ENCODE peak calls at places on chromosome 9, in ten cellular contexts. One of them, this sample, is unnamed.
A peak's percentile ranks its signal among the peaks of the same experiment; 100 is the strongest.

GRCh38 chr9:74322661-74323314 is 174.3 kb upstream of the RORB start:
- DNase-seq in sigmoid colon: no peak
- DNase-seq in caudate nucleus: no peak
- DNase-seq in CD4-positive, alpha-beta memory T cell: no peak
- DNase-seq in RWPE1: no peak
- DNase-seq in CD8-positive, alpha-beta T cell: no peak
- DNase-seq in lower lobe of right lung: no peak
- DNase-seq in HCT116: no peak
- DNase-seq in CD8-positive, alpha-beta memory T cell: no peak
- DNase-seq in heart right ventricle: no peak
- DNase-seq in this sample: no peak

GRCh38 chr9:76459691-76460635 is 981 bp downstream of the GCNT1 start:
- DNase-seq in sigmoid colon: no peak
- DNase-seq in caudate nucleus: peak; percentile 26
- DNase-seq in CD4-positive, alpha-beta memory T cell: no peak
- DNase-seq in RWPE1: peak; percentile 68
- DNase-seq in CD8-positive, alpha-beta T cell: no peak
- DNase-seq in lower lobe of right lung: peak; percentile 59
- DNase-seq in HCT116: peak; percentile 35
- DNase-seq in CD8-positive, alpha-beta memory T cell: no peak
- DNase-seq in heart right ventricle: peak; percentile 11
- DNase-seq in this sample: peak; percentile 56

GRCh38 chr9:89600831-89601230 is 4.0 kb upstream of the GADD45G start:
- DNase-seq in sigmoid colon: peak; percentile 48
- DNase-seq in caudate nucleus: no peak
- DNase-seq in CD4-positive, alpha-beta memory T cell: no peak
- DNase-seq in RWPE1: no peak
- DNase-seq in CD8-positive, alpha-beta T cell: no peak
- DNase-seq in lower lobe of right lung: no peak
- DNase-seq in HCT116: no peak
- DNase-seq in CD8-positive, alpha-beta memory T cell: no peak
- DNase-seq in heart right ventricle: no peak
- DNase-seq in this sample: no peak

GRCh38 chr9:138053321-138053868 is 175.8 kb downstream of the CACNA1B start:
- DNase-seq in sigmoid colon: no peak
- DNase-seq in caudate nucleus: no peak
- DNase-seq in CD4-positive, alpha-beta memory T cell: no peak
- DNase-seq in RWPE1: peak; percentile 39
- DNase-seq in CD8-positive, alpha-beta T cell: no peak
- DNase-seq in lower lobe of right lung: peak; percentile 9
- DNase-seq in HCT116: peak; percentile 22
- DNase-seq in CD8-positive, alpha-beta memory T cell: no peak
- DNase-seq in heart right ventricle: no peak
- DNase-seq in this sample: no peak

GRCh38 chr9:86700601-86701000 is 246.7 kb downstream of the GAS1 start:
- DNase-seq in sigmoid colon: no peak
- DNase-seq in caudate nucleus: peak; percentile 7
- DNase-seq in CD4-positive, alpha-beta memory T cell: no peak
- DNase-seq in RWPE1: no peak
- DNase-seq in CD8-positive, alpha-beta T cell: no peak
- DNase-seq in lower lobe of right lung: no peak
- DNase-seq in HCT116: no peak
- DNase-seq in CD8-positive, alpha-beta memory T cell: no peak
- DNase-seq in heart right ventricle: peak; percentile 75
- DNase-seq in this sample: no peak

GRCh38 chr9:95772320-95773060 is 103.0 kb upstream of the ERCC6L2 start:
- DNase-seq in sigmoid colon: peak; percentile 93
- DNase-seq in caudate nucleus: no peak
- DNase-seq in CD4-positive, alpha-beta memory T cell: no peak
- DNase-seq in RWPE1: no peak
- DNase-seq in CD8-positive, alpha-beta T cell: no peak
- DNase-seq in lower lobe of right lung: no peak
- DNase-seq in HCT116: no peak
- DNase-seq in CD8-positive, alpha-beta memory T cell: no peak
- DNase-seq in heart right ventricle: peak; percentile 23
- DNase-seq in this sample: no peak

GRCh38 chr9:7011395-7012067 is 253.8 kb downstream of the KDM4C start:
- DNase-seq in sigmoid colon: no peak
- DNase-seq in caudate nucleus: no peak
- DNase-seq in CD4-positive, alpha-beta memory T cell: no peak
- DNase-seq in RWPE1: no peak
- DNase-seq in CD8-positive, alpha-beta T cell: no peak
- DNase-seq in lower lobe of right lung: no peak
- DNase-seq in HCT116: no peak
- DNase-seq in CD8-positive, alpha-beta memory T cell: no peak
- DNase-seq in heart right ventricle: no peak
- DNase-seq in this sample: no peak

GRCh38 chr9:110143969-110144545 is 63.9 kb downstream of the C9orf152 start:
- DNase-seq in sigmoid colon: no peak
- DNase-seq in caudate nucleus: no peak
- DNase-seq in CD4-positive, alpha-beta memory T cell: peak; percentile 16
- DNase-seq in RWPE1: no peak
- DNase-seq in CD8-positive, alpha-beta T cell: no peak
- DNase-seq in lower lobe of right lung: no peak
- DNase-seq in HCT116: no peak
- DNase-seq in CD8-positive, alpha-beta memory T cell: no peak
- DNase-seq in heart right ventricle: no peak
- DNase-seq in this sample: no peak

GRCh38 chr9:81492710-81493447 is 196.5 kb downstream of the TLE1 start:
- DNase-seq in sigmoid colon: no peak
- DNase-seq in caudate nucleus: no peak
- DNase-seq in CD4-positive, alpha-beta memory T cell: no peak
- DNase-seq in RWPE1: peak; percentile 55
- DNase-seq in CD8-positive, alpha-beta T cell: no peak
- DNase-seq in lower lobe of right lung: no peak
- DNase-seq in HCT116: no peak
- DNase-seq in CD8-positive, alpha-beta memory T cell: no peak
- DNase-seq in heart right ventricle: no peak
- DNase-seq in this sample: peak; percentile 79

GRCh38 chr9:89408628-89409101 is 89.2 kb downstream of the SEMA4D start:
- DNase-seq in sigmoid colon: peak; percentile 60
- DNase-seq in caudate nucleus: no peak
- DNase-seq in CD4-positive, alpha-beta memory T cell: peak; percentile 77
- DNase-seq in RWPE1: no peak
- DNase-seq in CD8-positive, alpha-beta T cell: peak; percentile 68
- DNase-seq in lower lobe of right lung: no peak
- DNase-seq in HCT116: no peak
- DNase-seq in CD8-positive, alpha-beta memory T cell: peak; percentile 47
- DNase-seq in heart right ventricle: no peak
- DNase-seq in this sample: no peak

GRCh38 chr9:125329978-125330377 is 68.4 kb downstream of the GAPVD1 start:
- DNase-seq in sigmoid colon: no peak
- DNase-seq in caudate nucleus: no peak
- DNase-seq in CD4-positive, alpha-beta memory T cell: no peak
- DNase-seq in RWPE1: no peak
- DNase-seq in CD8-positive, alpha-beta T cell: no peak
- DNase-seq in lower lobe of right lung: no peak
- DNase-seq in HCT116: no peak
- DNase-seq in CD8-positive, alpha-beta memory T cell: no peak
- DNase-seq in heart right ventricle: no peak
- DNase-seq in this sample: peak; percentile 56

GRCh38 chr9:125337282-125337681 is 75.7 kb downstream of the GAPVD1 start:
- DNase-seq in sigmoid colon: no peak
- DNase-seq in caudate nucleus: no peak
- DNase-seq in CD4-positive, alpha-beta memory T cell: no peak
- DNase-seq in RWPE1: no peak
- DNase-seq in CD8-positive, alpha-beta T cell: no peak
- DNase-seq in lower lobe of right lung: no peak
- DNase-seq in HCT116: no peak
- DNase-seq in CD8-positive, alpha-beta memory T cell: no peak
- DNase-seq in heart right ventricle: no peak
- DNase-seq in this sample: no peak

GRCh38 chr9:125330587-125330986 is 69.0 kb downstream of the GAPVD1 start:
- DNase-seq in sigmoid colon: no peak
- DNase-seq in caudate nucleus: no peak
- DNase-seq in CD4-positive, alpha-beta memory T cell: no peak
- DNase-seq in RWPE1: no peak
- DNase-seq in CD8-positive, alpha-beta T cell: no peak
- DNase-seq in lower lobe of right lung: no peak
- DNase-seq in HCT116: no peak
- DNase-seq in CD8-positive, alpha-beta memory T cell: no peak
- DNase-seq in heart right ventricle: no peak
- DNase-seq in this sample: no peak

GRCh38 chr9:125332527-125332926 is 70.9 kb downstream of the GAPVD1 start:
- DNase-seq in sigmoid colon: no peak
- DNase-seq in caudate nucleus: no peak
- DNase-seq in CD4-positive, alpha-beta memory T cell: no peak
- DNase-seq in RWPE1: no peak
- DNase-seq in CD8-positive, alpha-beta T cell: no peak
- DNase-seq in lower lobe of right lung: no peak
- DNase-seq in HCT116: no peak
- DNase-seq in CD8-positive, alpha-beta memory T cell: no peak
- DNase-seq in heart right ventricle: no peak
- DNase-seq in this sample: no peak
- H3K27ac ChIP-seq in sigmoid colon: no peak overlapping the region
- H3K27ac ChIP-seq in caudate nucleus: no peak overlapping the region
- H3K27ac ChIP-seq in CD4-positive, alpha-beta memory T cell: no peak overlapping the region
- H3K27ac ChIP-seq in RWPE1: no peak overlapping the region
- H3K27ac ChIP-seq in CD8-positive, alpha-beta T cell: no peak overlapping the region
- H3K27ac ChIP-seq in lower lobe of right lung: no peak overlapping the region
- H3K27ac ChIP-seq in HCT116: no peak overlapping the region
- H3K27ac ChIP-seq in CD8-positive, alpha-beta memory T cell: no peak overlapping the region
- H3K27ac ChIP-seq in heart right ventricle: no peak overlapping the region
- H3K27ac ChIP-seq in this sample: no peak overlapping the region

GRCh38 chr9:135152608-135153337 is 65.3 kb downstream of the OLFM1 start:
- DNase-seq in sigmoid colon: no peak
- DNase-seq in caudate nucleus: no peak
- DNase-seq in CD4-positive, alpha-beta memory T cell: no peak
- DNase-seq in RWPE1: peak; percentile 38
- DNase-seq in CD8-positive, alpha-beta T cell: no peak
- DNase-seq in lower lobe of right lung: no peak
- DNase-seq in HCT116: peak; percentile 19
- DNase-seq in CD8-positive, alpha-beta memory T cell: no peak
- DNase-seq in heart right ventricle: no peak
- DNase-seq in this sample: no peak
- H3K27ac ChIP-seq in sigmoid colon: no peak overlapping the region
- H3K27ac ChIP-seq in caudate nucleus: no peak overlapping the region
- H3K27ac ChIP-seq in CD4-positive, alpha-beta memory T cell: no peak overlapping the region
- H3K27ac ChIP-seq in RWPE1: peak overlapping the region; percentile 4
- H3K27ac ChIP-seq in CD8-positive, alpha-beta T cell: no peak overlapping the region
- H3K27ac ChIP-seq in lower lobe of right lung: no peak overlapping the region
- H3K27ac ChIP-seq in HCT116: no peak overlapping the region
- H3K27ac ChIP-seq in CD8-positive, alpha-beta memory T cell: no peak overlapping the region
- H3K27ac ChIP-seq in heart right ventricle: no peak overlapping the region
- H3K27ac ChIP-seq in this sample: no peak overlapping the region

GRCh38 chr9:122042056-122042455 is 51.1 kb downstream of the TTLL11 start:
- DNase-seq in sigmoid colon: no peak
- DNase-seq in caudate nucleus: no peak
- DNase-seq in CD4-positive, alpha-beta memory T cell: no peak
- DNase-seq in RWPE1: no peak
- DNase-seq in CD8-positive, alpha-beta T cell: no peak
- DNase-seq in lower lobe of right lung: no peak
- DNase-seq in HCT116: no peak
- DNase-seq in CD8-positive, alpha-beta memory T cell: no peak
- DNase-seq in heart right ventricle: no peak
- DNase-seq in this sample: no peak

GRCh38 chr9:122039213-122039612 is 53.9 kb downstream of the TTLL11 start:
- DNase-seq in sigmoid colon: no peak
- DNase-seq in caudate nucleus: no peak
- DNase-seq in CD4-positive, alpha-beta memory T cell: no peak
- DNase-seq in RWPE1: no peak
- DNase-seq in CD8-positive, alpha-beta T cell: no peak
- DNase-seq in lower lobe of right lung: no peak
- DNase-seq in HCT116: no peak
- DNase-seq in CD8-positive, alpha-beta memory T cell: no peak
- DNase-seq in heart right ventricle: no peak
- DNase-seq in this sample: no peak

GRCh38 chr9:122036988-122037387 is 56.1 kb downstream of the TTLL11 start:
- DNase-seq in sigmoid colon: no peak
- DNase-seq in caudate nucleus: no peak
- DNase-seq in CD4-positive, alpha-beta memory T cell: no peak
- DNase-seq in RWPE1: peak; percentile 48
- DNase-seq in CD8-positive, alpha-beta T cell: no peak
- DNase-seq in lower lobe of right lung: no peak
- DNase-seq in HCT116: no peak
- DNase-seq in CD8-positive, alpha-beta memory T cell: no peak
- DNase-seq in heart right ventricle: no peak
- DNase-seq in this sample: no peak

GRCh38 chr9:122036408-122036807 is 56.7 kb downstream of the TTLL11 start:
- DNase-seq in sigmoid colon: no peak
- DNase-seq in caudate nucleus: no peak
- DNase-seq in CD4-positive, alpha-beta memory T cell: no peak
- DNase-seq in RWPE1: no peak
- DNase-seq in CD8-positive, alpha-beta T cell: no peak
- DNase-seq in lower lobe of right lung: no peak
- DNase-seq in HCT116: no peak
- DNase-seq in CD8-positive, alpha-beta memory T cell: no peak
- DNase-seq in heart right ventricle: no peak
- DNase-seq in this sample: no peak

GRCh38 chr9:122040573-122041242 is 52.4 kb downstream of the TTLL11 start:
- DNase-seq in sigmoid colon: no peak
- DNase-seq in caudate nucleus: no peak
- DNase-seq in CD4-positive, alpha-beta memory T cell: no peak
- DNase-seq in RWPE1: no peak
- DNase-seq in CD8-positive, alpha-beta T cell: no peak
- DNase-seq in lower lobe of right lung: no peak
- DNase-seq in HCT116: no peak
- DNase-seq in CD8-positive, alpha-beta memory T cell: no peak
- DNase-seq in heart right ventricle: no peak
- DNase-seq in this sample: no peak
- H3K27ac ChIP-seq in sigmoid colon: no peak overlapping the region
- H3K27ac ChIP-seq in caudate nucleus: no peak overlapping the region
- H3K27ac ChIP-seq in CD4-positive, alpha-beta memory T cell: no peak overlapping the region
- H3K27ac ChIP-seq in RWPE1: no peak overlapping the region
- H3K27ac ChIP-seq in CD8-positive, alpha-beta T cell: no peak overlapping the region
- H3K27ac ChIP-seq in lower lobe of right lung: no peak overlapping the region
- H3K27ac ChIP-seq in HCT116: no peak overlapping the region
- H3K27ac ChIP-seq in CD8-positive, alpha-beta memory T cell: no peak overlapping the region
- H3K27ac ChIP-seq in heart right ventricle: no peak overlapping the region
- H3K27ac ChIP-seq in this sample: no peak overlapping the region

GRCh38 chr9:92147030-92147853 is 32.0 kb upstream of the SPTLC1 start:
- DNase-seq in sigmoid colon: peak; percentile 82
- DNase-seq in caudate nucleus: no peak
- DNase-seq in CD4-positive, alpha-beta memory T cell: no peak
- DNase-seq in RWPE1: peak; percentile 94
- DNase-seq in CD8-positive, alpha-beta T cell: no peak
- DNase-seq in lower lobe of right lung: peak; percentile 75
- DNase-seq in HCT116: peak; percentile 54
- DNase-seq in CD8-positive, alpha-beta memory T cell: no peak
- DNase-seq in heart right ventricle: peak; percentile 46
- DNase-seq in this sample: peak; percentile 75
- H3K27ac ChIP-seq in sigmoid colon: peak overlapping the region; percentile 70
- H3K27ac ChIP-seq in caudate nucleus: peak overlapping the region; percentile 6
- H3K27ac ChIP-seq in CD4-positive, alpha-beta memory T cell: no peak overlapping the region
- H3K27ac ChIP-seq in RWPE1: peak overlapping the region; percentile 95
- H3K27ac ChIP-seq in CD8-positive, alpha-beta T cell: no peak overlapping the region
- H3K27ac ChIP-seq in lower lobe of right lung: peak overlapping the region; percentile 72
- H3K27ac ChIP-seq in HCT116: peak overlapping the region; percentile 63
- H3K27ac ChIP-seq in CD8-positive, alpha-beta memory T cell: peak overlapping the region; percentile 38
- H3K27ac ChIP-seq in heart right ventricle: peak overlapping the region; percentile 55
- H3K27ac ChIP-seq in this sample: peak overlapping the region; percentile 63

GRCh38 chr9:137020771-137021573 is 7.1 kb downstream of the ABCA2 start:
- DNase-seq in sigmoid colon: no peak
- DNase-seq in caudate nucleus: no peak
- DNase-seq in CD4-positive, alpha-beta memory T cell: no peak
- DNase-seq in RWPE1: no peak
- DNase-seq in CD8-positive, alpha-beta T cell: no peak
- DNase-seq in lower lobe of right lung: no peak
- DNase-seq in HCT116: no peak
- DNase-seq in CD8-positive, alpha-beta memory T cell: no peak
- DNase-seq in heart right ventricle: no peak
- DNase-seq in this sample: no peak
- H3K27ac ChIP-seq in sigmoid colon: no peak overlapping the region
- H3K27ac ChIP-seq in caudate nucleus: no peak overlapping the region
- H3K27ac ChIP-seq in CD4-positive, alpha-beta memory T cell: no peak overlapping the region
- H3K27ac ChIP-seq in RWPE1: peak overlapping the region; percentile 47
- H3K27ac ChIP-seq in CD8-positive, alpha-beta T cell: no peak overlapping the region
- H3K27ac ChIP-seq in lower lobe of right lung: no peak overlapping the region
- H3K27ac ChIP-seq in HCT116: peak overlapping the region; percentile 11
- H3K27ac ChIP-seq in CD8-positive, alpha-beta memory T cell: no peak overlapping the region
- H3K27ac ChIP-seq in heart right ventricle: no peak overlapping the region
- H3K27ac ChIP-seq in this sample: no peak overlapping the region

This sample was measured in PC-9.